ENCODE peak calls at places on chromosome 17, in eight cellular contexts. H, X, B, W, J, I, D and E are unnamed samples.
A peak's percentile ranks its signal among the peaks of the same experiment; 100 is the strongest.

GRCh38 chr17:28395426-28395825 is 10.6 kb downstream of the SLC46A1 start:
- DNase-seq in H (no peak), X (no peak), B (no peak), W (no peak), J (no peak), I (no peak), D (no peak), E (no peak)

GRCh38 chr17:6064855-6065254 is 5.3 kb upstream of the WSCD1 start:
- DNase-seq in H (no peak), X (no peak), B (no peak), W (no peak), J (no peak), I (no peak), D (no peak), E (no peak)

GRCh38 chr17:15279011-15279477 is 13.9 kb upstream of the PMP22 start:
- DNase-seq in H (peak; percentile 72), X (peak; percentile 47), B (no peak), W (peak; percentile 89), J (no peak), I (no peak), D (no peak), E (no peak)

GRCh38 chr17:4676777-4677176 is 27.2 kb downstream of the PELP1 start:
- DNase-seq in H (no peak), X (no peak), B (no peak), W (no peak), J (no peak), I (no peak), D (no peak), E (no peak)

GRCh38 chr17:16916557-16916920 is 55.4 kb downstream of the TNFRSF13B start:
- DNase-seq in H (no peak), X (no peak), B (no peak), W (no peak), J (no peak), I (no peak), D (no peak), E (no peak)

GRCh38 chr17:35241520-35241919 is 1.4 kb upstream of the SLFN5 start:
- DNase-seq in H (no peak), X (no peak), B (no peak), W (no peak), J (peak; percentile 17), I (no peak), D (peak; percentile 47), E (no peak)

GRCh38 chr17:47687748-47688147 is 6.2 kb upstream of the TBKBP1 start:
- DNase-seq in H (no peak), X (no peak), B (no peak), W (peak; percentile 47), J (no peak), I (peak; percentile 29), D (no peak), E (no peak)

GRCh38 chr17:18261146-18261515 is 669 bp downstream of the MIEF2 start:
- DNase-seq in H (no peak), X (peak; percentile 26), B (no peak), W (peak; percentile 49), J (peak; percentile 70), I (peak; percentile 57), D (peak; percentile 89), E (no peak)

GRCh38 chr17:51351090-51351489 is 90.7 kb downstream of the UTP18 start:
- DNase-seq in H (no peak), X (no peak), B (no peak), W (no peak), J (no peak), I (no peak), D (no peak), E (no peak)

GRCh38 chr17:79306688-79307323 is 232.2 kb downstream of the ENGASE start:
- DNase-seq in H (no peak), X (no peak), B (no peak), W (no peak), J (no peak), I (peak; percentile 81), D (no peak), E (no peak)

GRCh38 chr17:9577402-9577709 is 914 bp downstream of the CFAP52 start:
- DNase-seq in H (no peak), X (peak; percentile 7), B (no peak), W (no peak), J (no peak), I (no peak), D (no peak), E (no peak)
- TF ChIP-seq CTCF in H (no peak), X (no peak), B (no peak), W (no peak), J (no peak), I (no peak), D (no peak), E (no peak)

DNA sequence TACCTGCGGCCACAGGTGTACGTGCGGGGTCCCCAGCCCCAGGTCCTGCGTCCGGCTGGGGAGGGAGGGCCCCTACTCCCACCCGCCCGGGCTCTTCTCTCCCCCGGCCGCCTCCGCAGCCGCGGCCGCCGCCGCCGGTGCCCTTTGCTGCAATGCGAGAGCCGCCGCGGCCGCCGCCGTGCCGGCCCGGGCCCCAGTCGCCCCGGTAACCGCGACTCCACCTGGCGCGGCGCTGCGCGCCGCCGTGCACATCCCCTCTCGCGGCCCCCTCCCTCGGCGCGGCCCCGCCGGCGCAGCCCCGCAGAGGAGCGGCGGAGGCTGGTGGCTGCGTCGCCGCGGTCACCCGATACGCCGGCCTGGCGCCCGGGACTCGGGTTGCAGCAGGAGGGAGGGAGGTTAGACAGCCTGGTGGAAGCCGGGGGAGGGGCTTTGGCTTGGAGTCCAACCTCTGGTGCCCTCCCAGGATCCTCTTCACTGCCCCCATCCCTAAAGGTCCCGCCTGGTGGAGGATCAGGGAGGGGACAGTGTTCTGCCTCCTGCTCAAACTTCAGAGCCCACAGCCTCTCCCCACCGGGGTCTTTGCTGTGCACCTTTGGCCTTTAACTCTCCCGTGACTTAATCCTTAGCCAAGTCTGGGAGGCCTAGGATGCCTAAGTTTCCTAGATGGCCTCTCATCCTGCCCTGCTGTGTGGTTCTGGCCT is 32.9 kb downstream of the SRCIN1 start:
- DNase-seq in H (no peak), X (no peak), B (no peak), W (no peak), J (no peak), I (peak; percentile 21), D (no peak), E (no peak)
- H3K4me3 ChIP-seq in H (no peak overlapping the region), X (no peak overlapping the region), B (peak overlapping the region; percentile 57), W (no peak overlapping the region), J (peak overlapping the region; percentile 22), I (peak overlapping the region; percentile 21), D (no peak overlapping the region), E (no peak overlapping the region)

DNA sequence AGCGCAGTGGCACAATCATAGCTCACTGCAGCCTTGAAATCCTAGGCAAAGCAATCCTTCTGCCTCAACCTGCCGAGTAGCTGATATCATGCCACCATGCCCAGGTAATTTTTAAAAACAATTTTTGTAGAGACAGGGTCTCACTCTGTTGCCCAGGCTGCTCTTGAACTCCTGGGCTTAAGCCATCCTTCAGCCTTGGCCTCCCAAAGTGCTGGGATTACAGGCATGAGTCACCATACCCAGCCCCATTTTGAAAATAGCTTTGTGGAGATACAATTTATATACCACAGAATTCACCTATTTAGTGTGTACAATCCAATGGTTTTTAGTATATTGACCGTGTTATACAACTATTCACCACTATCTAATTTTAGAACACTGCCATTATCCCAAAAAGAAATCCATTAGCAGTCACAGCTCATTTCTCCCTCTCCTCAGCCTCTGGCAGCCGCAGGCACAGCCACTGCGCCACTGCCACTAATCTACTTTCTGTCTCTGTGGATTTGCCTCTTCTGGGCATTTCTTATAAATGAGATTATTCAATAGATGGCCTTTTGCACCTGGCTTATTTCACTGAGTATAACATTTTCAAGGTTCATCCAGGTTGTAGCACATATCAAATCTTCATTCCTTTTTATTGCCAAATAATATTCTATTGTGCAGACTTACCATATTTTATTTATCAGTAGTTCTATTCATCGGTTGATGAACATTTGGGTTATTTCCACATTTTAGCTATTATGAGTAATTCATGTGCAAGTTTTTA is 6.5 kb downstream of the RNF157 start:
- DNase-seq in H (no peak), X (no peak), B (no peak), W (no peak), J (no peak), I (no peak), D (no peak), E (no peak)
- TF ChIP-seq CTCF in H (no peak), X (no peak), B (no peak), W (no peak), J (no peak), I (no peak), D (no peak), E (no peak)

DNA sequence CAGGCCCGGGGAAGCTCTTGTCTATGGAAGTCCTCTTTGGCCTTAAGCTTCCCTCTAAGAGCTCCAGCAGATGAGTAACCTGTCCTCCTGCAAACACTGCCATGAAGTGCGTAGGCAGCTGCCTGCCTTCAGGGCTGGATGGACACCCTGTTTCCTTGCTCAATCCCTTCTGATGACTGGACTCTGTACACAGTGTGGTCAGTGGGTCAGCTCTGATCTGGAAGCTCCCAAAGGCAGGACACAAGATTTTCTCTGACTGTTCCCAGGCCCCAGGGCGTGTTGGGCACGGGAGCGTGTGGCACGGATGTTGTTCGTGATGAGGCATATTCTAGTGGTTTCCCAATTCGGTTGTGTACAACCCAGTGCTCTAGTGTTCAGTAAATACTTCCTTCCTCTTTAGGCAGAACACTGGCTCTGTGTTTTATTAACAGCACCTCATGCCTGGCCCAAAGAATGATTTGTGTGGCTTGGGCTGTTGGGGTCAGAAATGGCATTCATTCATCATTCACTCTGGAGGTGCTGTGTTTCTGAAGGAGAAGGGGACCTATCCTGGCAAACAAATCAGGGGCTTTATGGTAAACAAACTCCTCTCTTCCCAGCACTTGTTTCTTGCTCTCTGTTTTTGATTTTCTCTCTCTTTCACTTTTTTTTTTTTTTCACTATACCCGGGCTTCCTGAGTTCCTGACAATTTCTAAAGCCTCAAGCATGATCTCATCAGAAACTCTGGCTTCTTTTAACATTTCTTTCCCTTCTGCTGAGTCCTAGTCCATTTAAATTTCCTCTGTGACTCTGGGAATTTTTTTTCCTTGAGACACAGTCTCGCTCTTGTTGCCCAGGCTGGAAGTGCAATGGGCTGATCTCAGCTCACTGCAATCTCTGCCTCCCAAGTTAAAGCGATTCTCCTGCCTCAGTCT is 12.0 kb upstream of the RNF157 start:
- DNase-seq in H (peak; percentile 97), X (peak; percentile 64), B (peak; percentile 73), W (peak; percentile 90), J (no peak), I (no peak), D (peak; percentile 94), E (no peak)
- H3K4me3 ChIP-seq in H (no peak overlapping the region), X (no peak overlapping the region), B (no peak overlapping the region), W (no peak overlapping the region), J (no peak overlapping the region), I (no peak overlapping the region), D (no peak overlapping the region), E (no peak overlapping the region)

GRCh38 chr17:63437287-63438091 is 8.6 kb downstream of the CYB561 start:
- DNase-seq in H (no peak), X (no peak), B (peak; percentile 27), W (peak; percentile 47), J (no peak), I (no peak), D (no peak), E (no peak)

GRCh38 chr17:63436523-63437110 is 9.5 kb downstream of the CYB561 start:
- DNase-seq in H (no peak), X (peak; percentile 56), B (peak; percentile 56), W (no peak), J (no peak), I (no peak), D (no peak), E (no peak)

GRCh38 chr17:63433746-63434591 is 12.1 kb downstream of the CYB561 start:
- DNase-seq in H (peak; percentile 74), X (peak; percentile 93), B (peak; percentile 96), W (peak; percentile 98), J (peak; percentile 75), I (no peak), D (no peak), E (peak; percentile 71)

GRCh38 chr17:63435681-63436522 is 10.2 kb downstream of the CYB561 start:
- DNase-seq in H (no peak), X (no peak), B (no peak), W (no peak), J (no peak), I (no peak), D (no peak), E (no peak)

GRCh38 chr17:63434951-63435571 is 11.0 kb downstream of the CYB561 start:
- DNase-seq in H (no peak), X (peak; percentile 41), B (peak; percentile 47), W (no peak), J (peak; percentile 42), I (no peak), D (no peak), E (no peak)
- TF ChIP-seq CTCF in H (peak; percentile 14), X (peak; percentile 10), B (peak; percentile 36), W (peak; percentile 16), J (no peak), I (no peak), D (no peak), E (peak; percentile 7)